ENCODE peak calls at places on chromosomes 11 and 22, in five cellular contexts. F is H9; W is stimulated activated CD8-positive, alpha-beta memory T cell treated with anti-CD3 and anti-CD28 coated beads, Interleukin-2, amount 100 ng/mL, for 48 hours; X is frontal cortex; Z is brain microvascular endothelial cell. V is an unnamed sample.

GRCh38 chr22:44353063-44353440 is 40.3 kb upstream of the SHISAL1 start:
- DNase-seq in F (no peak), W (no peak), X (no peak), Z (no peak), V (no peak)

GRCh38 chr22:31228425-31228824 is 16.3 kb downstream of the LIMK2 start:
- DNase-seq in F (no peak), W (no peak), X (no peak), Z (no peak), V (no peak)

GRCh38 chr11:94675239-94675638 is 92.9 kb upstream of the AMOTL1 start:
- DNase-seq in F (no peak), W (no peak), X (no peak), Z (no peak), V (no peak)

GRCh38 chr11:65613091-65613928 is 711 bp downstream of the MAP3K11 start:
- DNase-seq in F (no peak), W (no peak), X (no peak), Z (no peak), V (no peak)

GRCh38 chr11:28043930-28044709 is 63.8 kb downstream of the KIF18A start:
- DNase-seq in F (no peak), W (no peak), X (no peak), Z (no peak), V (no peak)

GRCh38 chr11:115501504-115501894 is 2.7 kb downstream of the CADM1 start:
- DNase-seq in F (no peak), W (no peak), X (no peak), Z (no peak), V (no peak)

GRCh38 chr11:76205252-76206076 is 838 bp downstream of the WNT11 start:
- DNase-seq in F (no peak), W (no peak), X (no peak), Z (no peak), V (no peak)

GRCh38 chr22:35399114-35399677 is 744 bp upstream of the MCM5 start:
- DNase-seq in F (peak), W (no peak), X (no peak), Z (no peak), V (no peak)

GRCh38 chr11:29306527-29306926 is 710.3 kb downstream of the KCNA4 start:
- DNase-seq in F (no peak), W (no peak), X (no peak), Z (peak), V (no peak)

GRCh38 chr11:19232910-19233503 is 7.7 kb downstream of the E2F8 start:
- DNase-seq in F (no peak), W (no peak), X (no peak), Z (peak), V (no peak)

GRCh38 chr11:122653911-122654310 is 1.6 kb upstream of the UBASH3B start:
- DNase-seq in F (no peak), W (no peak), X (no peak), Z (no peak), V (no peak)

GRCh38 chr11:113104390-113105251 is 143.4 kb downstream of the NCAM1 start:
- DNase-seq in F (no peak), W (no peak), X (no peak), Z (no peak), V (no peak)

V was measured in NCI-H748 treated with DMSO at 0.1 percent for 48 hours.